ENCODE peak calls at places on chromosomes 12 and 14, in ten cellular contexts. Q is neural crest cell; H is psoas muscle; X is CD8-positive, alpha-beta memory T cell; E is amniotic stem cell; I is fibroblast of pulmonary artery; N is coronary artery; Z is SW480; Y is activated naive CD4-positive, alpha-beta T cell treated with anti-CD3 and anti-CD28 coated beads, Interleukin-2, amount 10 ng/mL, durations not matched to agents 7 days and 5 days; S is GM19239. K is an unnamed sample.

GRCh38 chr14:22767323-22767589 is 768 bp downstream of the OXA1L start:
- DNase-seq in Z (no peak), N (no peak), E (no peak), I (no peak), Y (no peak), S (no peak), X (no peak), Q (no peak), H (no peak), K (no peak)

GRCh38 chr12:57592551-57593165 is 1.7 kb downstream of the PIP4K2C start:
- DNase-seq in Z (no peak), Q (no peak), I (no peak), H (no peak), N (no peak), S (no peak), X (no peak), Y (no peak), E (no peak), K (no peak)

GRCh38 chr14:21036746-21037145 is 2.1 kb upstream of the RNASE13 start:
- DNase-seq in I (no peak), Q (no peak), Z (no peak), S (no peak), H (no peak), X (no peak), N (no peak), E (no peak), Y (no peak), K (no peak)

GRCh38 chr12:131785763-131786330 is 42.3 kb upstream of the MMP17 start:
- DNase-seq in N (no peak), Q (no peak), Y (no peak), E (no peak), S (no peak), H (no peak), Z (no peak), X (no peak), I (no peak), K (no peak)

GRCh38 chr14:73251516-73252215 is 14.4 kb downstream of the PAPLN start:
- DNase-seq in S (no peak), E (no peak), Y (no peak), Q (no peak), Z (no peak), N (no peak), X (no peak), I (no peak), H (no peak), K (no peak)

GRCh38 chr14:54127526-54127925 is 170.9 kb upstream of the BMP4 start:
- DNase-seq in Y (no peak), N (no peak), I (peak; percentile 67), S (no peak), H (no peak), X (no peak), Q (no peak), E (no peak), Z (no peak), K (no peak)

GRCh38 chr14:102155150-102155549 is 15.5 kb downstream of the WDR20 start:
- DNase-seq in X (no peak), N (no peak), Y (no peak), H (no peak), Q (no peak), I (peak; percentile 36), Z (no peak), E (no peak), S (no peak), K (no peak)

GRCh38 chr12:11704094-11704493 is 54.6 kb downstream of the ETV6 start:
- DNase-seq in E (no peak), Q (no peak), S (no peak), Z (no peak), I (no peak), N (no peak), H (no peak), X (no peak), Y (no peak), K (no peak)

GRCh38 chr14:31895206-31895605 is 181.9 kb upstream of the ARHGAP5 start:
- DNase-seq in H (no peak), Q (no peak), S (no peak), Y (no peak), X (no peak), N (no peak), E (peak; percentile 54), Z (peak; percentile 17), I (peak; percentile 74), K (no peak)

GRCh38 chr12:108340037-108340436 is 926 bp upstream of the CMKLR1 start:
- DNase-seq in E (no peak), Z (no peak), Q (no peak), S (no peak), Y (no peak), I (no peak), X (no peak), H (peak; percentile 26), N (peak; percentile 89), K (no peak)

GRCh38 chr14:102047808-102048540 is 38.9 kb downstream of the HSP90AA1 start:
- DNase-seq in Q (no peak), X (no peak), E (no peak), Z (no peak), I (no peak), H (no peak), S (no peak), N (no peak), Y (no peak), K (no peak)

GRCh38 chr14:52481864-52482263 is 70.4 kb downstream of the TXNDC16 start:
- DNase-seq in X (no peak), E (no peak), N (no peak), Q (no peak), Y (no peak), Z (no peak), S (no peak), H (no peak), I (no peak), K (no peak)

GRCh38 chr14:22630486-22630885 is 13.7 kb downstream of the OR6J1 start:
- DNase-seq in Z (no peak), S (no peak), I (peak; percentile 86), N (no peak), H (no peak), Y (no peak), E (no peak), Q (no peak), X (no peak), K (no peak)

GRCh38 chr14:104429291-104429861 is 150.2 kb upstream of the C14orf180 start:
- DNase-seq in Y (no peak), H (no peak), Q (no peak), Z (no peak), E (no peak), X (no peak), N (peak; percentile 62), I (no peak), S (no peak), K (no peak)

K was measured in left colon.